ENCODE peak calls at places on chromosome 16, in seven cellular contexts. N is iPS DF 6.9, K is AG04450, M is left lung, E is AG09309, R is spleen, V is neuronal stem cell. I is an unnamed sample.

GRCh38 chr16:57530104-57530522 is 6.3 kb downstream of the CCDC102A start:
- DNase-seq in E (no peak), K (peak), R (peak), V (no peak), M (peak), N (no peak), I (peak)

GRCh38 chr16:84277244-84277823 is 17.3 kb upstream of the WFDC1 start:
- DNase-seq in N (no peak), K (no peak), V (peak), E (no peak), M (peak), R (peak), I (no peak)

GRCh38 chr16:11685844-11686618 is 17.8 kb downstream of the SNN start:
- DNase-seq in M (no peak), V (no peak), R (no peak), E (no peak), N (no peak), K (no peak), I (no peak)

GRCh38 chr16:30622455-30623032 is 12.4 kb upstream of the ZNF689 start:
- DNase-seq in E (no peak), R (peak), M (no peak), N (no peak), K (no peak), V (no peak), I (no peak)

GRCh38 chr16:80274576-80275191 is 266.1 kb upstream of the DYNLRB2 start:
- DNase-seq in V (peak), K (peak), R (no peak), M (no peak), N (no peak), E (peak), I (peak)

GRCh38 chr16:10993649-10994048 is 49.3 kb downstream of the CLEC16A start:
- DNase-seq in E (no peak), N (no peak), R (no peak), M (no peak), K (no peak), V (no peak), I (no peak)

GRCh38 chr16:85777583-85778310 is 21.6 kb downstream of the EMC8 start:
- DNase-seq in M (no peak), R (no peak), N (no peak), K (no peak), V (no peak), E (no peak), I (no peak)

GRCh38 chr16:48559462-48560211 is 50.3 kb downstream of the N4BP1 start:
- DNase-seq in M (no peak), E (no peak), N (peak), R (no peak), K (no peak), V (no peak), I (no peak)

GRCh38 chr16:86227801-86228200 is 282.5 kb upstream of the FOXF1 start:
- DNase-seq in V (no peak), K (no peak), N (no peak), R (no peak), M (no peak), E (peak), I (no peak)

DNA sequence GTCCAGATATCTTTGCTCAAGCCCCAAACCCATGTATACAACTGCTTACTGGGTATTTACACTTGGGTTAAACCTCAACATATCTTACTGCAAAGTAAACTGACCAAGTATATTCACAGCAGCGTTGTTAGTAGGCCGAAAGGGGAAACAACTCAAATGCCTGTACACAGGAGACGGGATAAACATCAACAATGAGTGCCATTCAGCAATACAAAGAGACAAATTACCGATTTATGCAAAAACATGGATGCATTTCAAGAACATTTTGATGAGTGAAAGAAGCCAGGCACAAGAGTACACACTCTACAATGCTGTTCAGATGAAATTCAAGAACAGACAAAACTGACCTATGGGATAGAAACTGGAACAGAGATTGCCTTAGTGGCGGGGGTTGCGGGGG is 136.3 kb upstream of the CACNG3 start:
- DNase-seq in E (no peak), V (no peak), M (no peak), K (no peak), R (no peak), N (no peak), I (no peak)
- H3K4me3 ChIP-seq in E (no peak), V (no peak), M (no peak), K (no peak), R (no peak), N (no peak), I (no peak)

GRCh38 chr16:31712064-31712540 is 161.5 kb upstream of the ZNF267 start:
- DNase-seq in R (no peak), M (no peak), E (no peak), N (no peak), K (no peak), V (no peak), I (no peak)

GRCh38 chr16:31713071-31713944 is 160.3 kb upstream of the ZNF267 start:
- DNase-seq in K (peak), M (peak), V (peak), N (peak), R (peak), E (peak), I (peak)

GRCh38 chr16:31713945-31714898 is 159.4 kb upstream of the ZNF267 start:
- DNase-seq in R (no peak), N (no peak), M (no peak), K (no peak), V (peak), E (no peak), I (no peak)

GRCh38 chr16:31715915-31716314 is 157.7 kb upstream of the ZNF267 start:
- DNase-seq in N (no peak), M (no peak), E (no peak), R (no peak), K (no peak), V (no peak), I (no peak)

GRCh38 chr16:31714899-31715504 is 158.6 kb upstream of the ZNF267 start:
- DNase-seq in M (no peak), N (no peak), K (no peak), E (no peak), R (no peak), V (no peak), I (no peak)
- H3K4me3 ChIP-seq in M (no peak), N (no peak), K (no peak), E (no peak), R (peak), V (no peak), I (no peak)

GRCh38 chr16:3065069-3065741 is at the start of gene IL32:
- DNase-seq in R (no peak), M (peak), E (no peak), N (no peak), K (peak), V (no peak), I (peak)

GRCh38 chr16:3065742-3066439 is 451 bp downstream of the IL32 start:
- DNase-seq in M (no peak), R (peak), K (no peak), E (no peak), V (no peak), N (no peak), I (no peak)

GRCh38 chr16:3068486-3068885 is 3.0 kb downstream of the IL32 start:
- DNase-seq in E (no peak), K (no peak), N (no peak), V (no peak), R (peak), M (no peak), I (no peak)

GRCh38 chr16:3066440-3066748 is 954 bp downstream of the IL32 start:
- DNase-seq in N (no peak), V (no peak), K (no peak), R (peak), E (no peak), M (no peak), I (no peak)

GRCh38 chr16:3067929-3068288 is 2.5 kb downstream of the IL32 start:
- DNase-seq in K (no peak), E (no peak), R (no peak), N (no peak), V (no peak), M (no peak), I (no peak)
- H3K4me3 ChIP-seq in K (no peak), E (no peak), R (peak), N (no peak), V (no peak), M (peak), I (no peak)

GRCh38 chr16:50806099-50807062 is 64.5 kb downstream of the CYLD start:
- DNase-seq in E (peak), N (peak), V (peak), R (peak), M (peak), K (peak), I (peak)

GRCh38 chr16:50809561-50809960 is 67.7 kb downstream of the CYLD start:
- DNase-seq in V (no peak), K (no peak), N (no peak), R (no peak), M (no peak), E (no peak), I (no peak)

GRCh38 chr16:50812046-50812445 is 70.2 kb downstream of the CYLD start:
- DNase-seq in M (no peak), R (no peak), K (no peak), E (no peak), N (no peak), V (no peak), I (no peak)

GRCh38 chr16:50810241-50810965 is 68.5 kb downstream of the CYLD start:
- DNase-seq in E (no peak), R (no peak), N (no peak), M (no peak), K (no peak), V (no peak), I (no peak)

DNA sequence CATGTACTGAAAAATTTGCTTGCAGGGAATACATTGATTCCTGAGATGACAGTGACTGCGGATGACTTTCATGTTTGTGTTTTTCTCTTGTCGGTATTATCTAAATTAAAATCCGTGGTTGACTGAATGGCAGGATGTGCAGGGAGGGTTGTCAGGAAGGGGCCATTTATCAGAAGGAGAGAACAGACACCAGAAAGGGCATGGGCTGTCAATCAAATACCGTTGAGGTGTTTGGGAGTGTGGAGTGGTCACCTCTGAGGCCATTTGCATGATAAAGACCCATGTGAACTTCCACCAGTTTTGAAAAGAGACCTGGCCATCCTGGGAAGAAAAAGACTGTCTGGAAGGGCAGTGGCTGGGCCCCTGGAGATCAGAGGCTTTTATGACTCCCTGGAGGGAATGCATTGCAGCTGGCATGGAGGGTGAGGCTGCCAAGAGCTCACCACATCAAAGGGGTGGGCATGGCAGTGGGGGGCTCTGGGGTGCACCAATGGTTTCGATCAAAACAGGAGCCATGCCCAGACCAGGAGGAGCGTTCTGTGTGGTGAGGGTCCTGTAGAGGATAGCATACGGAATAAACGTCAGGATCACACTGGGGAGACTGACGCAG is 67.1 kb downstream of the CYLD start:
- DNase-seq in N (no peak), V (no peak), K (no peak), M (no peak), E (no peak), R (no peak), I (no peak)
- H3K4me3 ChIP-seq in N (no peak), V (no peak), K (no peak), M (no peak), E (no peak), R (no peak), I (no peak)

DNA sequence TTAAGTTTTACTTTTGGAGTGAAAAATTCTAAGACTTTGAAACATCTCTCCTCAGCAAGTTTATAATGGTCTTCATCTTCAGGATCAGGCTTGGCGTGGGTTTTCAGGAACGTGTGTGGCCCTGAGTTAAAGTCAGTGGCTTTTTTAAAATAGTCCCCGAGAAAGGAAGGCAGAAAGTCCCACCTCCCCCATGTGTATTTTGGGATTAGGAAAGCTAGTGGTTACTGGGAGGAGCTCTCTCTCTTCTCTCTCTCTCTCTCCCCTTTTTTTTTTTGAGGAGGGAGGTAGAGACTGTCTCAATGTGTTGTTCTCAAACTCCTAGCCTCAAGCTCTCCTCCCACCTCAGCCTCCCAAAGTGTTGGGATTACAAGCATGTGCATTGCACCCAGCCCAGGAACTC is 213.2 kb downstream of the IRX3 start:
- DNase-seq in N (no peak), K (no peak), M (no peak), E (no peak), R (no peak), V (no peak), I (no peak)
- H3K4me3 ChIP-seq in N (no peak), K (no peak), M (no peak), E (no peak), R (no peak), V (no peak), I (no peak)

GRCh38 chr16:69721441-69721957 is 4.9 kb downstream of the NQO1 start:
- DNase-seq in M (no peak), E (no peak), R (no peak), N (no peak), V (no peak), K (no peak), I (no peak)

GRCh38 chr16:69725480-69726312 is 664 bp downstream of the NQO1 start:
- DNase-seq in K (no peak), N (no peak), R (peak), E (no peak), M (no peak), V (no peak), I (no peak)

GRCh38 chr16:69726313-69727060 is at the start of gene NQO1:
- DNase-seq in N (peak), M (peak), K (peak), R (peak), E (peak), V (peak), I (peak)

GRCh38 chr16:69724981-69725479 is 1.3 kb downstream of the NQO1 start:
- DNase-seq in E (no peak), K (no peak), N (no peak), V (no peak), R (peak), M (no peak), I (no peak)

GRCh38 chr16:69724414-69724873 is 1.9 kb downstream of the NQO1 start:
- DNase-seq in V (no peak), E (no peak), R (peak), M (no peak), N (no peak), K (no peak), I (no peak)
- H3K4me3 ChIP-seq in V (no peak), E (peak), R (no peak), M (peak), N (no peak), K (peak), I (peak)